ENCODE peak calls at places on chromosome 19, in six cellular contexts. Q is heart right ventricle, T is suprapubic skin, L is GM23338, H is adrenal gland, V is astrocyte. I is an unnamed sample.

GRCh38 chr19:35901055-35901644 is 810 bp upstream of the NFKBID start:
- DNase-seq in Q (no peak), T (no peak), L (peak), H (no peak), V (peak), I (no peak)

GRCh38 chr19:11380653-11381534 is 3.2 kb downstream of the EPOR start:
- DNase-seq in Q (peak), T (peak), L (peak), H (peak), V (peak), I (peak)

GRCh38 chr19:42403586-42403985 is 13.5 kb upstream of the CNFN start:
- DNase-seq in Q (no peak), T (no peak), L (no peak), H (no peak), V (no peak), I (no peak)

GRCh38 chr19:51441410-51442390 is 16.6 kb downstream of the SIGLEC8 start:
- DNase-seq in Q (no peak), T (no peak), L (no peak), H (no peak), V (no peak), I (no peak)

GRCh38 chr19:6287269-6287885 is 7.6 kb upstream of the MLLT1 start:
- DNase-seq in Q (no peak), T (no peak), L (no peak), H (no peak), V (no peak), I (no peak)

GRCh38 chr19:41263850-41264580 is at the start of gene HNRNPUL1:
- DNase-seq in Q (peak), T (peak), L (peak), H (peak), V (peak), I (peak)

GRCh38 chr19:5356918-5357317 is 16.3 kb upstream of the PTPRS start:
- DNase-seq in Q (no peak), T (no peak), L (no peak), H (peak), V (no peak), I (no peak)

GRCh38 chr19:16445238-16446107 is 26.3 kb downstream of the EPS15L1 start:
- DNase-seq in Q (no peak), T (no peak), L (no peak), H (no peak), V (peak), I (no peak)

GRCh38 chr19:2303209-2303798 is 4.7 kb downstream of the LINGO3 start:
- DNase-seq in Q (no peak), T (no peak), L (no peak), H (no peak), V (no peak), I (no peak)

GRCh38 chr19:5949792-5950305 is 28.1 kb downstream of the RANBP3 start:
- DNase-seq in Q (peak), T (no peak), L (no peak), H (no peak), V (no peak), I (no peak)

GRCh38 chr19:55370305-55370988 is at the start of gene IL11:
- DNase-seq in Q (no peak), T (no peak), L (no peak), H (no peak), V (peak), I (no peak)

GRCh38 chr19:5452594-5453565 is 2.3 kb upstream of the ZNRF4 start:
- DNase-seq in Q (no peak), T (no peak), L (peak), H (no peak), V (no peak), I (no peak)

GRCh38 chr19:1406496-1406817 is 929 bp upstream of the DAZAP1 start:
- DNase-seq in Q (no peak), T (no peak), L (peak), H (no peak), V (no peak), I (no peak)

GRCh38 chr19:40592170-40592569 is 9.0 kb upstream of the LTBP4 start:
- DNase-seq in Q (no peak), T (no peak), L (peak), H (no peak), V (peak), I (no peak)

GRCh38 chr19:31568724-31569123 is 219.5 kb upstream of the TSHZ3 start:
- DNase-seq in Q (no peak), T (no peak), L (no peak), H (no peak), V (no peak), I (no peak)

GRCh38 chr19:51944798-51945552 is 17.7 kb downstream of the ZNF613 start:
- DNase-seq in Q (no peak), T (no peak), L (peak), H (no peak), V (peak), I (no peak)

GRCh38 chr19:4191044-4191443 is 8.6 kb downstream of the ANKRD24 start:
- DNase-seq in Q (no peak), T (no peak), L (no peak), H (no peak), V (no peak), I (no peak)

GRCh38 chr19:48868196-48868886 is at the start of gene PLEKHA4:
- DNase-seq in Q (peak), T (peak), L (no peak), H (peak), V (no peak), I (no peak)
- H3K4me3 ChIP-seq in Q (peak), T (peak), L (peak), H (no peak), V (peak), I (peak)

DNA sequence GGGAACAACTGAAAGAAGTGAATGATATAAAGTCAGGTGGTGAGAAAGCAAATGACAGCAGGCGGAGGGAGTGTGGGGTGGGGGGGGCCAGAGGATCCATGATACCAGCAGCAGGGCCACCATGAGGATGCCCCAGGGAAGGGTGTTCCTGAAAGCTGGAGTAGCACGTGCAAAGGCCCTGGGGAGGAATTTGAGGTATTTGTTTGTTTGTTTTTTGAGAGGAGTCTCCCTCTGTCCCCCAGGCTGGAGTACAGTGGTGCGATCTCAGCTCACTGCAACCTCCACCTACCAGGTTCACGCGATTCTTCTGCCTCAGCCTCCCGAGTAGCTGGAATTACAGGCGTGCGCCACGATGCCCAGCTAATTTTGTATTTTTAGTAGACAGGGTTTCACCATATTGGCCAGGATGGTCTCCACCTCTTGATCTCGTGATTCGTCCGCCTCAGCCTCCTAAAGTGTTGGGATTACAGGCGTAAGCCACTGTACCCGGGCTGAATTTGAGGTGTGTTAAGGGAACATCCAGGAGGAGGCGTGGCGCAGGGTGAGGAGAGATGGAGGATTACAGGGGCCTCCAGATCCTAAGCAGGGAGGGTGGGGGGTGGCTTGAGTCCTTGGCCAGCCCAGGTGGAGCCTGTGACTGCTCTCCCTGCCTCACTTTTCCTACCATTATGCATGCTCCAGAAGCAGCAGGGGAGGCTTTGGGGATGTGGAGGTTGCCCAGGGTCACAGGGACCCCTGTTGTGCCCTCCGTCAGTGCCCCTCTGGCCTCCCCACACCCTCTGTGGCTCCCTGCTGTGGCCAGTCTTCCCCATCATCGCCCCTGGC is 12.4 kb upstream of the JUND start:
- DNase-seq in Q (no peak), T (no peak), L (peak), H (no peak), V (no peak), I (no peak)
- TF ChIP-seq CTCF in Q (no peak), T (no peak), L (no peak), H (no peak), V (no peak), I (no peak)

GRCh38 chr19:44820648-44821609 is 12.0 kb downstream of the BCAM start:
- DNase-seq in Q (peak), T (no peak), L (no peak), H (peak), V (no peak), I (peak)
- H3K27ac ChIP-seq in Q (peak), T (no peak), L (no peak), H (no peak), V (no peak), I (peak)

DNA sequence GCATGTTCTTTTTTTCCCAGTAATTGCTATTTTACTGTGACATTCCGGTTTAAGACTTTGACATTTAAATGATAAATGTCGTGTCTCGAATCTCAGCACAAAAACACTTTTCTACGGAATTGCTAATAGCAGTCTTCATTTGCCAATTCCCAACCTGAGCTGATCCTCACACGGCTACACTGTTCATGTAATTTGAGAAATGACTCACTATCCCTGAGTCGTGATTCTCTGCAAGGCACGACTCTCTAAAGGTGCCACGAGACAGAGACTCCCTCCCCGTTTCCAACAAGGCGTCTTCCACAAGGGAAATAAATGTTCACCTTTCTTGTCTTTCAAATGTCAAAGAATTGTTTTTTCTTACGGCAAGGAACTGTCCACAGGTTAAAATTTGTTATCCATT is 88.6 kb upstream of the USP29 start:
- DNase-seq in Q (no peak), T (no peak), L (no peak), H (no peak), V (no peak), I (no peak)
- H3K4me3 ChIP-seq in Q (no peak), T (no peak), L (no peak), H (no peak), V (no peak), I (no peak)

GRCh38 chr19:49419173-49419572 is 4.1 kb downstream of the PTH2 start:
- DNase-seq in Q (no peak), T (no peak), L (no peak), H (no peak), V (no peak), I (no peak)

GRCh38 chr19:49414256-49414655 is 9.0 kb downstream of the PTH2 start:
- DNase-seq in Q (no peak), T (no peak), L (no peak), H (no peak), V (no peak), I (no peak)

GRCh38 chr19:49415102-49415809 is 8.0 kb downstream of the PTH2 start:
- DNase-seq in Q (no peak), T (no peak), L (no peak), H (no peak), V (no peak), I (no peak)

GRCh38 chr19:49415810-49416200 is 7.4 kb downstream of the PTH2 start:
- DNase-seq in Q (no peak), T (no peak), L (no peak), H (no peak), V (no peak), I (no peak)

DNA sequence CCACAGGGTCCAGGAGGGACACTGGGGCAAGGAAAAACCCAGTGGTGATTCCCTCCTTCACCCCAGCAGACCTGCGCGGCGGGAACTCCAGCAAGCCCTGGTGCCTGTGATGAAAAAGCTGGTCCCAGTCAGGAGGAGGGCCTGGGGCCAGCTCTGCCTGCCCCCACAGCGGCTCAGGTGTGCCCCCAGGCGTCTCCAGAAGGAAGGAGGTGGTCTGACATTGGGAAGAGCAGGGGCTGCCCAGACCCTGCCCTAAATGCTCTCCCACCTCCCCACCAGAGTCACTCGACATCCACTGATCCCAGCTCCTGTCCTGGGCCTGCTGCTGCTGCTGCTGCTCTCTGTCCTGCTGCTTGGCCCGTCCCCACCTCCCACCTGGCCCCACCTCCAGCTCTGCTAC is 6.2 kb downstream of the PTH2 start:
- DNase-seq in Q (no peak), T (no peak), L (no peak), H (no peak), V (no peak), I (no peak)
- TF ChIP-seq CTCF in Q (no peak), T (no peak), L (peak), H (no peak), V (no peak), I (no peak)